ENCODE peak calls at places on chromosomes 4 and X, in eight cellular contexts. Y, E, O, C, Q, F, K and D are unnamed samples.

GRCh38 chr4:25532579-25532978 is 123.1 kb upstream of the SLC34A2 start:
- DNase-seq in K (peak; percentile 7), O (no peak), C (no peak), Q (no peak), F (no peak), E (peak; percentile 8), Y (no peak), D (no peak)

GRCh38 chr4:96352051-96352517 is 512.2 kb downstream of the PDHA2 start:
- DNase-seq in F (no peak), C (no peak), O (no peak), Q (peak; percentile 22), E (peak; percentile 5), Y (peak; percentile 23), K (peak; percentile 63), D (no peak)

GRCh38 chrX:154072192-154072591 is 25.3 kb downstream of the MECP2 start:
- DNase-seq in Y (no peak), O (no peak), K (no peak), Q (no peak), E (no peak), F (no peak), C (no peak), D (no peak)

GRCh38 chr4:153713840-153714239 is 29.8 kb downstream of the TLR2 start:
- DNase-seq in Y (no peak), Q (no peak), F (no peak), O (no peak), K (peak; percentile 7), E (peak; percentile 62), C (no peak), D (no peak)

GRCh38 chr4:13399257-13399656 is 84.9 kb downstream of the RAB28 start:
- DNase-seq in O (no peak), E (peak; percentile 38), C (no peak), Q (no peak), K (peak; percentile 41), F (no peak), Y (no peak), D (peak; percentile 22)

GRCh38 chrX:139058831-139059495 is 347.4 kb upstream of the FGF13 start:
- DNase-seq in Q (no peak), C (no peak), Y (no peak), E (peak; percentile 73), F (no peak), K (no peak), O (no peak), D (no peak)

GRCh38 chrX:102958794-102959193 is 21.7 kb downstream of the RAB40AL start:
- DNase-seq in F (no peak), E (no peak), K (no peak), Y (no peak), Q (peak; percentile 25), O (no peak), C (no peak), D (no peak)

GRCh38 chr4:106898621-106899230 is 137.4 kb downstream of the DKK2 start:
- DNase-seq in C (no peak), K (peak; percentile 76), F (peak; percentile 51), E (peak; percentile 69), Y (peak; percentile 46), Q (peak; percentile 81), O (no peak), D (peak; percentile 55)

GRCh38 chrX:102860235-102860634 is 76.8 kb upstream of the RAB40AL start:
- DNase-seq in K (no peak), C (no peak), Y (no peak), Q (no peak), F (no peak), E (no peak), O (no peak), D (no peak)

GRCh38 chr4:99300934-99301333 is 10.1 kb upstream of the ADH1A start:
- DNase-seq in O (peak; percentile 89), E (peak; percentile 98), K (peak; percentile 99), Q (peak; percentile 84), F (no peak), C (peak; percentile 68), Y (peak; percentile 71), D (peak; percentile 59)

GRCh38 chr4:128861856-128862518 is 52.5 kb downstream of the JADE1 start:
- DNase-seq in F (no peak), C (no peak), Y (no peak), Q (no peak), E (no peak), K (no peak), O (no peak), D (no peak)

GRCh38 chr4:76905521-76905920 is 7.6 kb upstream of the SOWAHB start:
- DNase-seq in C (no peak), Q (no peak), E (no peak), O (no peak), F (no peak), K (peak; percentile 39), Y (no peak), D (peak; percentile 70)

GRCh38 chr4:128355301-128355700 is 67.7 kb upstream of the PGRMC2 start:
- DNase-seq in Q (peak; percentile 14), K (no peak), C (no peak), Y (peak; percentile 27), E (no peak), O (no peak), F (no peak), D (no peak)

GRCh38 chr4:61224573-61224972 is 24.4 kb downstream of the ADGRL3 start:
- DNase-seq in Q (no peak), E (no peak), Y (no peak), O (no peak), K (no peak), C (no peak), F (no peak), D (no peak)

GRCh38 chrX:117510453-117510852 is 606.2 kb downstream of the KLHL13 start:
- DNase-seq in F (no peak), K (no peak), C (no peak), Y (no peak), E (no peak), O (no peak), Q (peak; percentile 20), D (no peak)

GRCh38 chr4:111781611-111782010 is 363.6 kb upstream of the FAM241A start:
- DNase-seq in Y (no peak), K (no peak), F (no peak), E (no peak), O (no peak), C (no peak), Q (no peak), D (no peak)

GRCh38 chr4:83962492-83962891 is 426.6 kb downstream of the GPAT3 start:
- DNase-seq in F (no peak), O (no peak), K (no peak), Q (no peak), E (no peak), Y (no peak), C (no peak), D (no peak)

GRCh38 chr4:115851918-115852766 is 738.7 kb upstream of the NDST4 start:
- DNase-seq in C (peak; percentile 67), F (peak; percentile 58), K (peak; percentile 2), Y (peak; percentile 53), O (no peak), E (peak; percentile 22), Q (peak; percentile 87), D (no peak)

GRCh38 chr4:172838108-172838507 is 330.5 kb upstream of the GALNT7 start:
- DNase-seq in C (no peak), Y (no peak), O (no peak), K (no peak), E (no peak), F (no peak), Q (no peak), D (no peak)

GRCh38 chrX:105803891-105804290 is 18.4 kb upstream of the NRK start:
- DNase-seq in O (no peak), C (no peak), E (no peak), Q (no peak), Y (no peak), K (no peak), F (no peak), D (no peak)

GRCh38 chrX:111719426-111720210 is 38.6 kb downstream of the ALG13 start:
- DNase-seq in Q (peak; percentile 4), C (no peak), E (peak; percentile 16), F (peak; percentile 2), Y (no peak), K (peak; percentile 14), O (no peak), D (peak; percentile 18)

GRCh38 chr4:53574528-53574927 is 16.8 kb downstream of the LNX1 start:
- DNase-seq in K (no peak), C (no peak), Q (no peak), O (no peak), E (no peak), F (no peak), Y (no peak), D (no peak)
- TF ChIP-seq CTCF in K (no peak), C (no peak), Q (no peak), O (no peak), E (no peak), F (no peak), Y (no peak), D (no peak)

GRCh38 chrX:83469551-83469950 is 38.5 kb upstream of the POU3F4 start:
- DNase-seq in E (peak; percentile 5), O (no peak), C (peak; percentile 25), K (peak; percentile 0), F (peak; percentile 66), Q (peak; percentile 31), Y (peak; percentile 20), D (no peak)
- TF ChIP-seq CTCF in E (peak; percentile 35), O (no peak), C (peak; percentile 21), K (no peak), F (peak; percentile 72), Q (peak; percentile 42), Y (peak; percentile 41), D (peak; percentile 44)

GRCh38 chr4:185634066-185634652 is 98.9 kb upstream of the PDLIM3 start:
- DNase-seq in O (no peak), C (no peak), Q (peak; percentile 19), K (peak; percentile 18), F (peak; percentile 31), E (peak; percentile 50), Y (no peak), D (peak; percentile 7)
- TF ChIP-seq CTCF in O (no peak), C (no peak), Q (peak; percentile 62), K (peak; percentile 57), F (peak; percentile 87), E (peak; percentile 65), Y (no peak), D (peak; percentile 81)

GRCh38 chr4:47465008-47465407 is 1.5 kb upstream of the COMMD8 start:
- DNase-seq in K (peak; percentile 24), Y (no peak), Q (no peak), O (no peak), F (peak; percentile 79), C (no peak), E (no peak), D (no peak)

GRCh38 chr4:47462799-47463234 is 685 bp downstream of the COMMD8 start:
- DNase-seq in Y (no peak), F (peak; percentile 42), O (no peak), K (peak; percentile 8), C (no peak), Q (no peak), E (peak; percentile 17), D (no peak)

GRCh38 chr4:47468686-47469365 is 5.3 kb upstream of the COMMD8 start:
- DNase-seq in C (no peak), E (no peak), O (no peak), Y (no peak), F (no peak), Q (no peak), K (peak; percentile 58), D (peak; percentile 14)

GRCh38 chr4:47466061-47466785 is 2.7 kb upstream of the COMMD8 start:
- DNase-seq in Q (no peak), O (no peak), K (no peak), C (no peak), Y (no peak), F (no peak), E (no peak), D (no peak)

GRCh38 chr4:47463235-47463956 is at the start of gene COMMD8:
- DNase-seq in Y (peak; percentile 98), O (peak; percentile 99), F (peak; percentile 99), K (peak; percentile 97), Q (peak; percentile 97), E (peak; percentile 94), C (peak; percentile 97), D (peak; percentile 94)
- TF ChIP-seq CTCF in Y (no peak), O (peak; percentile 27), F (peak; percentile 46), K (peak; percentile 14), Q (peak; percentile 33), E (no peak), C (peak; percentile 44), D (peak; percentile 59)